ENCODE peak calls at places on chromosomes 7 and 10, in six cellular contexts. O, F, C, L, U and T are unnamed samples.

GRCh38 chr7:41964849-41965745 is 262.2 kb upstream of the INHBA start:
- DNase-seq in F (no peak), L (no peak), O (no peak), U (no peak), C (no peak), T (no peak)

GRCh38 chr7:136009488-136010079 is 32.4 kb upstream of the MTPN start:
- DNase-seq in U (no peak), O (peak; percentile 17), C (no peak), F (peak; percentile 58), L (no peak), T (no peak)

GRCh38 chr10:66234872-66235271 is 691.0 kb upstream of the LRRTM3 start:
- DNase-seq in L (no peak), C (no peak), F (no peak), O (no peak), U (no peak), T (no peak)

GRCh38 chr10:131452926-131453771 is 141.6 kb upstream of the TCERG1L start:
- DNase-seq in F (no peak), L (no peak), C (no peak), O (no peak), U (peak; percentile 48), T (no peak)

GRCh38 chr10:3528823-3529222 is 256.2 kb downstream of the KLF6 start:
- DNase-seq in C (no peak), O (no peak), U (no peak), F (no peak), L (no peak), T (no peak)

GRCh38 chr10:29810816-29811215 is 176.0 kb upstream of the SVIL start:
- DNase-seq in C (no peak), L (no peak), U (no peak), O (no peak), F (no peak), T (no peak)

GRCh38 chr7:118734541-118734940 is 510.0 kb downstream of the ANKRD7 start:
- DNase-seq in L (no peak), O (no peak), F (no peak), U (no peak), C (no peak), T (no peak)

GRCh38 chr7:76364198-76364584 is 5.4 kb upstream of the YWHAG start:
- DNase-seq in O (no peak), U (peak; percentile 49), L (no peak), F (peak; percentile 68), C (no peak), T (no peak)

GRCh38 chr10:78476156-78476555 is 442.5 kb downstream of the RPS24 start:
- DNase-seq in L (no peak), O (no peak), U (no peak), F (no peak), C (no peak), T (no peak)

GRCh38 chr7:151631149-151631967 is 111.7 kb upstream of the RHEB start:
- DNase-seq in U (no peak), F (no peak), C (peak; percentile 17), L (no peak), O (no peak), T (no peak)

GRCh38 chr10:26721561-26721960 is 24.1 kb downstream of the PDSS1 start:
- DNase-seq in F (no peak), U (no peak), O (no peak), C (no peak), L (no peak), T (no peak)

GRCh38 chr7:103989785-103990775 is 622 bp upstream of the RELN start:
- DNase-seq in O (peak; percentile 57), U (no peak), L (no peak), C (no peak), F (peak; percentile 47), T (no peak)

GRCh38 chr7:1845536-1846311 is 175.6 kb downstream of the ELFN1 start:
- DNase-seq in O (no peak), C (no peak), L (no peak), F (no peak), U (peak; percentile 12), T (peak; percentile 32)

GRCh38 chr10:115762029-115762428 is 511.0 kb downstream of the GFRA1 start:
- DNase-seq in L (no peak), F (peak; percentile 39), U (no peak), C (no peak), O (no peak), T (no peak)

GRCh38 chr10:101693701-101694055 is 1.3 kb downstream of the FBXW4 start:
- DNase-seq in L (no peak), U (no peak), F (peak; percentile 60), C (peak; percentile 4), O (no peak), T (no peak)

GRCh38 chr10:133162910-133163856 is 3.2 kb downstream of the KNDC1 start:
- DNase-seq in F (no peak), O (no peak), C (no peak), U (no peak), L (no peak), T (no peak)

GRCh38 chr7:97075928-97076327 is 41.6 kb upstream of the SDHAF3 start:
- DNase-seq in L (no peak), F (no peak), C (no peak), U (no peak), O (no peak), T (no peak)

GRCh38 chr7:132066776-132067175 is 509.5 kb downstream of the PLXNA4 start:
- DNase-seq in U (peak; percentile 75), F (peak; percentile 48), O (no peak), C (no peak), L (no peak), T (peak; percentile 72)

GRCh38 chr7:158650821-158651225 is 53.8 kb downstream of the NCAPG2 start:
- DNase-seq in F (peak; percentile 66), C (no peak), U (no peak), L (no peak), O (no peak), T (no peak)

GRCh38 chr7:18165176-18165575 is 137.5 kb upstream of the PRPS1L1 start:
- DNase-seq in F (no peak), O (no peak), L (no peak), C (no peak), U (no peak), T (no peak)

GRCh38 chr7:141312828-141313521 is 238.2 kb upstream of the AGK start:
- DNase-seq in O (no peak), C (no peak), F (no peak), U (no peak), L (no peak), T (no peak)

GRCh38 chr7:15854841-15855576 is 168.5 kb upstream of the MEOX2 start:
- DNase-seq in L (no peak), F (no peak), C (no peak), U (no peak), O (no peak), T (no peak)

GRCh38 chr7:94972296-94972695 is 64.9 kb downstream of the PPP1R9A start:
- DNase-seq in C (no peak), U (no peak), F (no peak), O (no peak), L (no peak), T (no peak)

GRCh38 chr10:59536576-59537014 is 173.1 kb downstream of the SLC16A9 start:
- DNase-seq in F (peak; percentile 37), U (peak; percentile 41), O (no peak), C (no peak), L (no peak), T (no peak)

GRCh38 chr10:127063762-127064161 is 132.6 kb downstream of the INSYN2A start:
- DNase-seq in L (no peak), O (no peak), F (no peak), C (no peak), U (no peak), T (no peak)

GRCh38 chr7:16670021-16670420 is 24.0 kb downstream of the BZW2 start:
- DNase-seq in C (no peak), U (no peak), O (no peak), F (peak; percentile 82), L (no peak), T (no peak)

GRCh38 chr7:28168393-28169158 is 12.0 kb downstream of the JAZF1 start:
- DNase-seq in F (peak; percentile 52), O (no peak), C (no peak), U (no peak), L (no peak), T (no peak)